ENCODE peak calls at places on chromosomes 11 and 22, in seven cellular contexts. P, V, O, E, N, R and B are unnamed samples.

GRCh38 chr22:35622132-35622913 is 5.2 kb upstream of the MB start:
- DNase-seq in P (no peak), V (peak; percentile 83), O (no peak), R (no peak), E (no peak), N (no peak), B (peak; percentile 98)

GRCh38 chr22:25062378-25063095 is 110.0 kb downstream of the KIAA1671 start:
- DNase-seq in O (peak; percentile 39), V (no peak), R (peak; percentile 43), P (no peak), N (peak; percentile 56), E (no peak), B (no peak)

GRCh38 chr22:49632199-49633009 is 195.3 kb downstream of the BRD1 start:
- DNase-seq in P (peak; percentile 39), R (no peak), V (peak; percentile 90), N (no peak), O (no peak), E (no peak), B (peak; percentile 76)

GRCh38 chr11:66614073-66614472 is 2.4 kb upstream of the RBM14 start:
- DNase-seq in P (no peak), E (no peak), R (no peak), O (no peak), N (no peak), V (no peak), B (no peak)

GRCh38 chr11:28144808-28145207 is 36.6 kb downstream of the METTL15 start:
- DNase-seq in V (no peak), N (no peak), P (no peak), R (no peak), O (no peak), E (no peak), B (no peak)

GRCh38 chr11:324131-324530 is 3.5 kb upstream of the IFITM3 start:
- DNase-seq in N (no peak), P (no peak), E (no peak), V (no peak), O (no peak), R (no peak), B (no peak)

GRCh38 chr11:65417221-65417701 is 5.3 kb upstream of the NEAT1 start:
- DNase-seq in N (peak; percentile 27), P (peak; percentile 32), E (no peak), R (no peak), V (peak; percentile 34), O (no peak), B (peak; percentile 82)

GRCh38 chr11:95556342-95557151 is 233.0 kb downstream of the FAM76B start:
- DNase-seq in V (no peak), N (peak; percentile 41), O (no peak), R (peak; percentile 8), P (no peak), E (no peak), B (peak; percentile 49)

GRCh38 chr11:87722756-87723599 is 452.3 kb downstream of the RAB38 start:
- DNase-seq in R (no peak), E (peak; percentile 43), O (no peak), V (peak; percentile 38), N (no peak), P (no peak), B (peak; percentile 71)

GRCh38 chr11:113057038-113057437 is 95.8 kb downstream of the NCAM1 start:
- DNase-seq in P (no peak), N (no peak), O (no peak), R (no peak), V (no peak), E (no peak), B (no peak)

GRCh38 chr22:35838849-35839646 is 121.4 kb downstream of the APOL5 start:
- DNase-seq in P (no peak), E (peak; percentile 82), R (no peak), O (no peak), V (peak; percentile 36), N (no peak), B (peak; percentile 87)

GRCh38 chr11:115119136-115119535 is 385.1 kb downstream of the CADM1 start:
- DNase-seq in V (no peak), N (no peak), R (no peak), P (no peak), E (no peak), O (no peak), B (no peak)

GRCh38 chr22:46681010-46681409 is 57.0 kb downstream of the CERK start:
- DNase-seq in P (no peak), R (no peak), E (no peak), N (peak; percentile 15), V (peak; percentile 27), O (no peak), B (peak; percentile 52)

GRCh38 chr11:66743271-66743968 is 14.4 kb upstream of the SPTBN2 start:
- DNase-seq in O (no peak), E (no peak), V (no peak), P (no peak), R (no peak), N (no peak), B (peak; percentile 57)

GRCh38 chr11:33457948-33458347 is 200.8 kb downstream of the HIPK3 start:
- DNase-seq in R (no peak), O (no peak), N (no peak), V (no peak), P (no peak), E (no peak), B (no peak)

GRCh38 chr11:12377106-12377823 is at the start of gene PARVA:
- DNase-seq in P (no peak), R (no peak), N (no peak), V (peak; percentile 90), E (peak; percentile 90), O (no peak), B (peak; percentile 88)

GRCh38 chr11:1333860-1334259 is 24.4 kb upstream of the TOLLIP start:
- DNase-seq in O (no peak), P (no peak), R (no peak), N (no peak), V (no peak), E (no peak), B (no peak)

GRCh38 chr22:47017245-47017644 is 254.8 kb downstream of the TBC1D22A start:
- DNase-seq in N (no peak), R (no peak), V (no peak), P (no peak), O (no peak), E (no peak), B (no peak)

GRCh38 chr11:120667934-120668333 is 156.4 kb downstream of the GRIK4 start:
- DNase-seq in E (no peak), P (no peak), O (no peak), N (no peak), R (no peak), V (no peak), B (no peak)

GRCh38 chr11:88103337-88104206 is 71.7 kb downstream of the RAB38 start:
- DNase-seq in V (peak; percentile 92), E (peak; percentile 63), O (no peak), N (peak; percentile 4), P (no peak), R (peak; percentile 0), B (peak; percentile 90)

GRCh38 chr11:130383363-130384168 is 44.8 kb downstream of the ADAMTS8 start:
- DNase-seq in P (no peak), N (no peak), E (peak; percentile 89), R (no peak), V (peak; percentile 75), O (no peak), B (no peak)

GRCh38 chr11:112343368-112344039 is 82.8 kb upstream of the PLET1 start:
- DNase-seq in R (no peak), E (no peak), P (no peak), N (no peak), O (no peak), V (no peak), B (peak; percentile 87)

GRCh38 chr22:42938976-42939375 is 76.0 kb downstream of the PACSIN2 start:
- DNase-seq in R (no peak), V (no peak), E (no peak), N (no peak), P (no peak), O (no peak), B (peak; percentile 27)

GRCh38 chr22:46842606-46843005 is 80.2 kb downstream of the TBC1D22A start:
- DNase-seq in R (no peak), P (no peak), E (no peak), O (no peak), N (no peak), V (no peak), B (peak; percentile 34)